ENCODE peak calls at places on chromosomes 16 and 17, in four cellular contexts. One of them, this sample, is unnamed.
A peak's percentile ranks its signal among the peaks of the same experiment; 100 is the strongest.

GRCh38 chr17:44599298-44600175 is 42.3 kb downstream of the FZD2 start:
- DNase-seq in lower leg skin: no peak
- DNase-seq in neural progenitor cell: peak; percentile 70
- DNase-seq in cardiac fibroblast: peak; percentile 88
- DNase-seq in this sample: peak; percentile 38

GRCh38 chr17:732788-733720 is 658 bp downstream of the TLCD3A start:
- DNase-seq in lower leg skin: no peak
- DNase-seq in neural progenitor cell: peak; percentile 68
- DNase-seq in cardiac fibroblast: peak; percentile 51
- DNase-seq in this sample: no peak

GRCh38 chr17:62572488-62573469 is 54.7 kb upstream of the MRC2 start:
- DNase-seq in lower leg skin: no peak
- DNase-seq in neural progenitor cell: no peak
- DNase-seq in cardiac fibroblast: peak; percentile 65
- DNase-seq in this sample: no peak

GRCh38 chr17:77834170-77835115 is 124.1 kb upstream of the TNRC6C start:
- DNase-seq in lower leg skin: peak; percentile 47
- DNase-seq in neural progenitor cell: peak; percentile 39
- DNase-seq in cardiac fibroblast: peak; percentile 83
- DNase-seq in this sample: no peak

GRCh38 chr17:38559025-38559879 is 46.5 kb downstream of the SRCIN1 start:
- DNase-seq in lower leg skin: peak; percentile 86
- DNase-seq in neural progenitor cell: peak; percentile 96
- DNase-seq in cardiac fibroblast: peak; percentile 49
- DNase-seq in this sample: no peak

GRCh38 chr16:12344577-12345343 is 368.2 kb downstream of the SNX29 start:
- DNase-seq in lower leg skin: no peak
- DNase-seq in neural progenitor cell: no peak
- DNase-seq in cardiac fibroblast: no peak
- DNase-seq in this sample: no peak

GRCh38 chr16:65426484-65426883 is 304.6 kb upstream of the CDH11 start:
- DNase-seq in lower leg skin: no peak
- DNase-seq in neural progenitor cell: no peak
- DNase-seq in cardiac fibroblast: no peak
- DNase-seq in this sample: no peak

GRCh38 chr16:83561876-83562275 is 245.9 kb upstream of the HSBP1 start:
- DNase-seq in lower leg skin: no peak
- DNase-seq in neural progenitor cell: peak; percentile 63
- DNase-seq in cardiac fibroblast: peak; percentile 36
- DNase-seq in this sample: no peak

GRCh38 chr17:560379-560935 is 154.2 kb downstream of the VPS53 start:
- DNase-seq in lower leg skin: no peak
- DNase-seq in neural progenitor cell: no peak
- DNase-seq in cardiac fibroblast: peak; percentile 57
- DNase-seq in this sample: no peak

GRCh38 chr16:4734063-4734729 is at the start of the genes ANKS3 and DNAAF8:
- DNase-seq in lower leg skin: peak; percentile 92
- DNase-seq in neural progenitor cell: peak; percentile 98
- DNase-seq in cardiac fibroblast: peak; percentile 98
- DNase-seq in this sample: peak; percentile 83

GRCh38 chr16:14018848-14019247 is 52.3 kb upstream of the MRTFB start:
- DNase-seq in lower leg skin: no peak
- DNase-seq in neural progenitor cell: peak; percentile 27
- DNase-seq in cardiac fibroblast: no peak
- DNase-seq in this sample: no peak
- TF ChIP-seq CTCF in lower leg skin: no peak
- TF ChIP-seq CTCF in neural progenitor cell: peak; percentile 17
- TF ChIP-seq CTCF in cardiac fibroblast: no peak
- TF ChIP-seq CTCF in this sample: no peak

DNA sequence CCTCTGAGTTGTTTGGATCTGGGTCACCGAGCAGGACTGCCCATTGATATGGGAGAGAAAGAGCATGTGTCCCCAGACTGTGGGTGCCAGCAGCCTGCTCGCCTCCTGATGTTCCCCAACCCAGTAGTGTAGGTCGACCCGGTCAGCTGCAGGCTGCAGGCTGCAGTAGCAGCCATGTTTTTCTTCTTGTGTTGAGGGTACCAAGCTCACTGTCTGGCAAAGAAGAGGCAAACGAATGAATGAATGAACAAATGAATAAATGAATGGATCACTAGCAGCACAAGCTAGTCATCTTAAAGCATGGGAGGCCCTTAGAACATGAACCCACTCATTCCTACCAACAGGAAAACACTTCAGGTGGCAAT is 293.2 kb downstream of the SOX9 start:
- DNase-seq in lower leg skin: no peak
- DNase-seq in neural progenitor cell: no peak
- DNase-seq in cardiac fibroblast: no peak
- DNase-seq in this sample: no peak
- H3K4me3 ChIP-seq in lower leg skin: no peak overlapping the region
- H3K4me3 ChIP-seq in neural progenitor cell: no peak overlapping the region
- H3K4me3 ChIP-seq in cardiac fibroblast: no peak overlapping the region
- H3K4me3 ChIP-seq in this sample: no peak overlapping the region

GRCh38 chr16:2950773-2951172 is 13.3 kb upstream of the KREMEN2 start:
- DNase-seq in lower leg skin: no peak
- DNase-seq in neural progenitor cell: no peak
- DNase-seq in cardiac fibroblast: no peak
- DNase-seq in this sample: no peak
- TF ChIP-seq CTCF in lower leg skin: no peak
- TF ChIP-seq CTCF in neural progenitor cell: no peak
- TF ChIP-seq CTCF in cardiac fibroblast: no peak
- TF ChIP-seq CTCF in this sample: no peak

DNA sequence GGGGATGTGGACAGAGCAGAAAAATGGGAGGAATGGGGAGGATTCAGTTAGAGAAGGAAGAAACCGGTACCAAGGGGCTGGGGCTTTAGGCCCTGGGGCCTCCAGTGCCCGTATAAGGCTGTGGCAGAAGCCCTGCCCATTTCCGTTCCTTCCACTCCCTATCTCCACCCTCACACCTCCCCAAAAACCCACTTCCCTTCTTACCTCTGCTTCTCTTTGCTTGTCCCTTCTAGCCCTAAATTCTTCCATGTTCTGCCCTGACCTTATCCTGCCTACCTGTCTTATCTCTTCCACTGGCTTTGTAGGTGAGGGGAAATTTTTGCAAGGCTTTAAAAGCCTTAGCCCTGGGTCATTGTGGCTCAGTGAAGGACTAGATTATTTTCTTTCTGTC is 4.1 kb downstream of the RNF167 start:
- DNase-seq in lower leg skin: no peak
- DNase-seq in neural progenitor cell: no peak
- DNase-seq in cardiac fibroblast: no peak
- DNase-seq in this sample: no peak
- H3K4me3 ChIP-seq in lower leg skin: no peak overlapping the region
- H3K4me3 ChIP-seq in neural progenitor cell: no peak overlapping the region
- H3K4me3 ChIP-seq in cardiac fibroblast: no peak overlapping the region
- H3K4me3 ChIP-seq in this sample: no peak overlapping the region

DNA sequence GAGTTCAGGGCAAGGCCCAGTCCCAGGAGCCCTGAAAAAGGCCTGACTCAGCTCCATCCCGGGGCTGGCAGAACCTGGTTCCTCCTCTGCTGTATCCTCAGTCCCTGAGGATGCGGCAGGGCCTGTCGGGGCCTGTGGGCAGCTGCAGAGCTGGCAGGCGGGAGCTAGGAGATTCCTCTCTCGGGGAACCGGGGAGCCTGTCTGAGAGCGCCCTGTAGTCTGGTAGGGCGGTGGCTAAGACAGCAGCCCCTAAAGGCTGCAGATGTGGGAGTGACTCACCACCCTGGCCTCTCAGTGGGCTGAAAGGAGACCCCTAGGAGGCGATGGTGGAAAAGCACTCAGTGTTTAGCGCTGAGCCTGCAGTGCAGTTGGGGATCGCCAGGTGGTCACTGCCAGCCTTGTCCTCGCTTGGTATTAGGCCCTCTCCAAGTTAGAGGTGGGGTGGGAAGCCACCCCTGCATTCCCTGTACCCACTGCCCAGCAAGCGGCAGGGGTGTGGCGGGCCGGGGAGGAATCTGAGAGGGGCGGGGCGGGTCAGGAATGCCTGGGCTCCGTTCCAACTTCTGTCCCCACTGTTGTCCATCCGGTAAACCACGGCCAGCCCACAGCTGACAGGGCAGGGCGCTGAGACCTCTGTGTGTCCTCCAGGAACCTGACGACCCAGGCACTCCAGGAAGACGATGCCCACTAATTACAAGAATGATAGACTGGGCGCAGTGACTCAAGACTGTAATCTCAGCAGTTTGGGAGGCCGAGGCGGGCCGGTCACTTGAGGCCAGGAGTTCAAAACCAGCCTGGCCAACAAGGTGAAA is 29.5 kb upstream of the CDH1 start:
- DNase-seq in lower leg skin: peak; percentile 46
- DNase-seq in neural progenitor cell: peak; percentile 76
- DNase-seq in cardiac fibroblast: peak; percentile 41
- DNase-seq in this sample: no peak
- TF ChIP-seq CTCF in lower leg skin: no peak
- TF ChIP-seq CTCF in neural progenitor cell: peak; percentile 43
- TF ChIP-seq CTCF in cardiac fibroblast: peak; percentile 29
- TF ChIP-seq CTCF in this sample: peak; percentile 6

DNA sequence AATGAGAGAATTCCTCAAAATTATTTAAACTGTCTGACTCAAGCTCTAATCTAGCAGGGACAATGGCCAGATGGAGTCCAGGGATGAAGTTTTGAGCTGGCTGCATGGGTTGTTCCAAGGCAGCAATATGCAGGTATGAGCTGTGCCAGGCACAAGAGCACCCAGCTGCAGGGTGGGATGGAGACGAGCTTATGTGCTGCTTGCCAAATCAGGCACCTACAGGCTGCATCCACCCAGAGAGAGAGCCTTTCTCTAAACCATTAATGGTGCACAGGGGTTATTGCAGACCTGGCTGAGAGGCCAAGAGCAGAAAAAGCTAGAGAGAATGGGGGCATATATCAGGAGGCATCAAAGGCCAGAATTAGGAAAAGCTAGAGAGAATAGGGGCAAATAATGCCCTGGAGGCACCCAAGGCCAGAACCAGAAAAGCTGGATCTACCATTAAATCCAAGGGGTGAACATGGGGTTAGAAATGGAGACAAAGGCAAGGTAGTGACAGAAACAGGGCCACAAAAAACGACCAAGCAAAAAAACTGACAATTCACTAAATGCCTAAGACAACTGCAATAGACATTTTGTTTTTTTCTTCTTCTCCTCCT is 11.0 kb downstream of the KRT33A start:
- DNase-seq in lower leg skin: no peak
- DNase-seq in neural progenitor cell: no peak
- DNase-seq in cardiac fibroblast: no peak
- DNase-seq in this sample: no peak
- H3K4me3 ChIP-seq in lower leg skin: no peak overlapping the region
- H3K4me3 ChIP-seq in neural progenitor cell: no peak overlapping the region
- H3K4me3 ChIP-seq in cardiac fibroblast: no peak overlapping the region
- H3K4me3 ChIP-seq in this sample: no peak overlapping the region

GRCh38 chr17:18360518-18360917 is 2.8 kb downstream of the SHMT1 start:
- DNase-seq in lower leg skin: no peak
- DNase-seq in neural progenitor cell: no peak
- DNase-seq in cardiac fibroblast: no peak
- DNase-seq in this sample: no peak

GRCh38 chr17:18364166-18364565 is 816 bp upstream of the SHMT1 start:
- DNase-seq in lower leg skin: no peak
- DNase-seq in neural progenitor cell: no peak
- DNase-seq in cardiac fibroblast: no peak
- DNase-seq in this sample: no peak

GRCh38 chr17:18363021-18363941 is at the start of gene SHMT1:
- DNase-seq in lower leg skin: peak; percentile 95
- DNase-seq in neural progenitor cell: peak; percentile 96
- DNase-seq in cardiac fibroblast: peak; percentile 85
- DNase-seq in this sample: peak; percentile 12

GRCh38 chr17:18361837-18362380 is 1.4 kb downstream of the SHMT1 start:
- DNase-seq in lower leg skin: no peak
- DNase-seq in neural progenitor cell: no peak
- DNase-seq in cardiac fibroblast: no peak
- DNase-seq in this sample: no peak

DNA sequence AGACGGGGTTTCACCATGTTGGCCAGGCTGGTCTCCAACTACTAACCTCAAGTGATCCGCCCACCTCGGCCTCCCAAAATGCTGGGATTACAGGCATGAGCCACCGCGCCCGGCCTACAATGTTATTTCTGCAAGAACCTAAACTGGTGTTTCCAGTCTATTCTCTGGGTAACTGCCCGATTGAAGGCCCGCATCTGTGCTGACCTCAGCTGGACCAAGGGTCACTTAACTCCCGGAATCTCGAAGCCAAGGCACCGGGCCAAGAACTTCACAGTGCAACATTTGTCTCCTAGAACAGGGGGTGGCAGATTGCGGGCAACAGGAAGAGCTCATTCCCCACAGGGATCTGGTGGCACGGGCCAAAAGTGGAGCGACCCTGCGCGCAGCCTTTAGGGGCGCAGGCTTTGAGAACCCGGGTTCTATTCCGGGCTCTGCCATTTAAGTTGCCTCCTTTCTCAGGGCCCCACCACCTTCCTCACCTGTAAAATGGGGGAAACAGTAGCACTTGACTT is 785 bp downstream of the SHMT1 start:
- DNase-seq in lower leg skin: peak; percentile 59
- DNase-seq in neural progenitor cell: peak; percentile 55
- DNase-seq in cardiac fibroblast: peak; percentile 11
- DNase-seq in this sample: no peak
- TF ChIP-seq CTCF in lower leg skin: no peak
- TF ChIP-seq CTCF in neural progenitor cell: peak; percentile 18
- TF ChIP-seq CTCF in cardiac fibroblast: no peak
- TF ChIP-seq CTCF in this sample: no peak

GRCh38 chr17:47205419-47205963 is 3.7 kb upstream of the MYL4 start:
- DNase-seq in lower leg skin: no peak
- DNase-seq in neural progenitor cell: no peak
- DNase-seq in cardiac fibroblast: peak; percentile 79
- DNase-seq in this sample: peak; percentile 63

GRCh38 chr17:47207143-47208067 is 1.7 kb upstream of the MYL4 start:
- DNase-seq in lower leg skin: no peak
- DNase-seq in neural progenitor cell: no peak
- DNase-seq in cardiac fibroblast: no peak
- DNase-seq in this sample: no peak

GRCh38 chr17:47201168-47201567 is 8.0 kb upstream of the MYL4 start:
- DNase-seq in lower leg skin: no peak
- DNase-seq in neural progenitor cell: no peak
- DNase-seq in cardiac fibroblast: no peak
- DNase-seq in this sample: no peak

GRCh38 chr17:47204722-47205418 is 4.3 kb upstream of the MYL4 start:
- DNase-seq in lower leg skin: no peak
- DNase-seq in neural progenitor cell: no peak
- DNase-seq in cardiac fibroblast: peak; percentile 56
- DNase-seq in this sample: no peak

DNA sequence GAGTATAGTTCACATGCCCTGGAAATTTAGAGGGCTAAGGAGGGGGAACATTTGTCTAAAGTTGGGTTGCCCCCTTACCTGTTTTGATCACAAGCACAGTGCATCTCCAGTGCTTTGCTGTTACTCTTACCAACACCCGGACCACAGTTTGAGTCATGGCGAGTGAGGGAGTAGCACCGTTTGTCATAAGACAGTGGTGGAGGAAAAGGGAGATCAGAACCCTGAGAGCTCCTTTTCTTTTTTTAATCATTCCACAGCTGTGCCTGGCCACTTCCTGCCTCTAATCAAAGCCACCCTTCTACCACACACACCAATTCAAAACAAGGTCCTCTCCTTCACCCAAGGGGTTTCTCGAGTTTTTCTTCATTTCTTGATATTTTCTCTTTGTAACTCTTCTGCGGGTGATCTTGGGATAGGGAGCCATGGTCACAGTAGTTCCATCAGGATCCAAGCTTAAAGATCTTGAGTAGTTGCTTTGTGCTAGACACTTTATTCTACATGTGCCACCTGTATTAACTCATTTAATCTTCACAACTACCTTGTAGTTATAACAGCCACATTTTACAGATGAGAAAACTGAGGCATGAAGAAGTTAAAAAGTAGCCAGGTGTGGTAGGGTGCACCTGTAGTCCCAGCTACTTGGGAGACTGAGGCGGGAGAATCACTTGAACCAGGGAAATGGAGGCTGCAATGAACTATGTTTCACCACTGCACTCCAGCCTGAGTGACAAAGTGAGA is 5.0 kb upstream of the MYL4 start:
- DNase-seq in lower leg skin: no peak
- DNase-seq in neural progenitor cell: no peak
- DNase-seq in cardiac fibroblast: peak; percentile 60
- DNase-seq in this sample: no peak
- H3K4me3 ChIP-seq in lower leg skin: no peak overlapping the region
- H3K4me3 ChIP-seq in neural progenitor cell: no peak overlapping the region
- H3K4me3 ChIP-seq in cardiac fibroblast: no peak overlapping the region
- H3K4me3 ChIP-seq in this sample: no peak overlapping the region